ENCODE peak calls at places on chromosomes 12 and 14, in ten cellular contexts. F, P, B, I, X, J, Z, U, S and Q are unnamed samples.

GRCh38 chr12:102452605-102453004 is 27.8 kb downstream of the IGF1 start:
- DNase-seq in B (no peak), S (no peak), J (no peak), P (no peak), X (no peak), F (no peak), I (no peak), Z (no peak), U (no peak), Q (no peak)

GRCh38 chr12:26572131-26572530 is 260.9 kb downstream of the ITPR2 start:
- DNase-seq in F (no peak), P (no peak), B (no peak), S (no peak), I (no peak), X (no peak), J (no peak), U (no peak), Z (no peak), Q (no peak)

GRCh38 chr14:101732128-101732527 is 29.4 kb upstream of the PPP2R5C start:
- DNase-seq in I (no peak), J (no peak), Z (no peak), B (peak), U (no peak), S (no peak), P (no peak), F (no peak), X (peak), Q (no peak)

GRCh38 chr12:98208846-98209245 is 306.5 kb upstream of the TMPO start:
- DNase-seq in U (no peak), J (no peak), F (no peak), B (no peak), I (no peak), P (no peak), X (no peak), S (no peak), Z (no peak), Q (no peak)

GRCh38 chr12:91256471-91256870 is 73.9 kb upstream of the DCN start:
- DNase-seq in Z (no peak), X (no peak), F (no peak), P (no peak), B (peak), U (no peak), J (no peak), I (no peak), S (no peak), Q (no peak)

GRCh38 chr14:99947695-99948094 is 117.5 kb upstream of the EVL start:
- DNase-seq in Z (no peak), P (no peak), J (no peak), I (no peak), X (no peak), S (no peak), F (peak), U (no peak), B (peak), Q (peak)

GRCh38 chr14:104106471-104106991 is 21.0 kb downstream of the ASPG start:
- DNase-seq in P (no peak), F (no peak), U (no peak), Z (no peak), S (no peak), J (no peak), X (no peak), B (no peak), I (no peak), Q (no peak)

GRCh38 chr12:90233168-90234100 is 524.8 kb upstream of the ATP2B1 start:
- DNase-seq in I (no peak), S (no peak), X (peak), B (no peak), F (peak), Z (no peak), P (no peak), J (no peak), U (no peak), Q (no peak)

GRCh38 chr12:3236345-3237153 is 159.4 kb downstream of the TSPAN9 start:
- DNase-seq in P (peak), B (peak), J (no peak), Z (no peak), U (no peak), F (peak), I (no peak), S (no peak), X (peak), Q (no peak)

GRCh38 chr14:38553586-38553985 is 297.7 kb upstream of the CLEC14A start:
- DNase-seq in I (no peak), F (peak), J (no peak), Z (no peak), U (no peak), X (peak), B (peak), P (no peak), S (no peak), Q (no peak)

GRCh38 chr12:95200128-95200973 is 16.9 kb downstream of the FGD6 start:
- DNase-seq in U (no peak), B (peak), I (no peak), F (peak), J (no peak), P (no peak), S (no peak), Z (no peak), X (no peak), Q (no peak)

GRCh38 chr14:74954232-74954946 is 1.0 kb downstream of the PGF start:
- DNase-seq in S (no peak), B (no peak), I (no peak), P (no peak), Z (no peak), U (no peak), X (no peak), F (no peak), J (no peak), Q (no peak)